ENCODE peak calls at places on chromosomes 2 and 18, in seven cellular contexts. One of them, this sample, is unnamed.

GRCh38 chr18:58891753-58892152 is 27.1 kb downstream of the ZNF532 start:
- DNase-seq in neural progenitor cell: no peak
- DNase-seq in CD8-positive, alpha-beta T cell: no peak
- DNase-seq in GM06990: no peak
- DNase-seq in AG04450: no peak
- DNase-seq in brain microvascular endothelial cell: no peak
- DNase-seq in K562: no peak
- DNase-seq in this sample: no peak

GRCh38 chr2:2574401-2575184 is 243.5 kb upstream of the MYT1L start:
- DNase-seq in neural progenitor cell: no peak
- DNase-seq in CD8-positive, alpha-beta T cell: no peak
- DNase-seq in GM06990: no peak
- DNase-seq in AG04450: no peak
- DNase-seq in brain microvascular endothelial cell: no peak
- DNase-seq in K562: no peak
- DNase-seq in this sample: no peak

GRCh38 chr2:172333626-172334330 is 93.6 kb upstream of the ITGA6 start:
- DNase-seq in neural progenitor cell: no peak
- DNase-seq in CD8-positive, alpha-beta T cell: no peak
- DNase-seq in GM06990: no peak
- DNase-seq in AG04450: no peak
- DNase-seq in brain microvascular endothelial cell: no peak
- DNase-seq in K562: no peak
- DNase-seq in this sample: no peak

GRCh38 chr18:76371804-76372203 is 123.2 kb downstream of the ZNF516 start:
- DNase-seq in neural progenitor cell: no peak
- DNase-seq in CD8-positive, alpha-beta T cell: no peak
- DNase-seq in GM06990: no peak
- DNase-seq in AG04450: no peak
- DNase-seq in brain microvascular endothelial cell: no peak
- DNase-seq in K562: no peak
- DNase-seq in this sample: no peak

GRCh38 chr2:226791487-226792081 is 8.0 kb downstream of the IRS1 start:
- DNase-seq in neural progenitor cell: peak
- DNase-seq in CD8-positive, alpha-beta T cell: peak
- DNase-seq in GM06990: peak
- DNase-seq in AG04450: no peak
- DNase-seq in brain microvascular endothelial cell: peak
- DNase-seq in K562: peak
- DNase-seq in this sample: peak

GRCh38 chr2:217402622-217403383 is 542.9 kb upstream of the TNP1 start:
- DNase-seq in neural progenitor cell: no peak
- DNase-seq in CD8-positive, alpha-beta T cell: no peak
- DNase-seq in GM06990: no peak
- DNase-seq in AG04450: no peak
- DNase-seq in brain microvascular endothelial cell: no peak
- DNase-seq in K562: peak
- DNase-seq in this sample: peak

GRCh38 chr2:64837925-64838641 is 151.1 kb upstream of the SLC1A4 start:
- DNase-seq in neural progenitor cell: no peak
- DNase-seq in CD8-positive, alpha-beta T cell: no peak
- DNase-seq in GM06990: no peak
- DNase-seq in AG04450: no peak
- DNase-seq in brain microvascular endothelial cell: no peak
- DNase-seq in K562: no peak
- DNase-seq in this sample: no peak

GRCh38 chr2:240921319-240922233 is 15.4 kb downstream of the CROCC2 start:
- DNase-seq in neural progenitor cell: no peak
- DNase-seq in CD8-positive, alpha-beta T cell: no peak
- DNase-seq in GM06990: no peak
- DNase-seq in AG04450: peak
- DNase-seq in brain microvascular endothelial cell: peak
- DNase-seq in K562: no peak
- DNase-seq in this sample: peak

GRCh38 chr18:74430231-74430630 is 26.9 kb downstream of the DIPK1C start:
- DNase-seq in neural progenitor cell: no peak
- DNase-seq in CD8-positive, alpha-beta T cell: no peak
- DNase-seq in GM06990: no peak
- DNase-seq in AG04450: no peak
- DNase-seq in brain microvascular endothelial cell: no peak
- DNase-seq in K562: no peak
- DNase-seq in this sample: no peak

GRCh38 chr2:189657867-189658266 is 3.4 kb upstream of the ASNSD1 start:
- DNase-seq in neural progenitor cell: no peak
- DNase-seq in CD8-positive, alpha-beta T cell: no peak
- DNase-seq in GM06990: peak
- DNase-seq in AG04450: no peak
- DNase-seq in brain microvascular endothelial cell: peak
- DNase-seq in K562: peak
- DNase-seq in this sample: peak

GRCh38 chr2:198004921-198005829 is 200.8 kb downstream of the PLCL1 start:
- DNase-seq in neural progenitor cell: no peak
- DNase-seq in CD8-positive, alpha-beta T cell: no peak
- DNase-seq in GM06990: peak
- DNase-seq in AG04450: no peak
- DNase-seq in brain microvascular endothelial cell: no peak
- DNase-seq in K562: no peak
- DNase-seq in this sample: no peak

DNA sequence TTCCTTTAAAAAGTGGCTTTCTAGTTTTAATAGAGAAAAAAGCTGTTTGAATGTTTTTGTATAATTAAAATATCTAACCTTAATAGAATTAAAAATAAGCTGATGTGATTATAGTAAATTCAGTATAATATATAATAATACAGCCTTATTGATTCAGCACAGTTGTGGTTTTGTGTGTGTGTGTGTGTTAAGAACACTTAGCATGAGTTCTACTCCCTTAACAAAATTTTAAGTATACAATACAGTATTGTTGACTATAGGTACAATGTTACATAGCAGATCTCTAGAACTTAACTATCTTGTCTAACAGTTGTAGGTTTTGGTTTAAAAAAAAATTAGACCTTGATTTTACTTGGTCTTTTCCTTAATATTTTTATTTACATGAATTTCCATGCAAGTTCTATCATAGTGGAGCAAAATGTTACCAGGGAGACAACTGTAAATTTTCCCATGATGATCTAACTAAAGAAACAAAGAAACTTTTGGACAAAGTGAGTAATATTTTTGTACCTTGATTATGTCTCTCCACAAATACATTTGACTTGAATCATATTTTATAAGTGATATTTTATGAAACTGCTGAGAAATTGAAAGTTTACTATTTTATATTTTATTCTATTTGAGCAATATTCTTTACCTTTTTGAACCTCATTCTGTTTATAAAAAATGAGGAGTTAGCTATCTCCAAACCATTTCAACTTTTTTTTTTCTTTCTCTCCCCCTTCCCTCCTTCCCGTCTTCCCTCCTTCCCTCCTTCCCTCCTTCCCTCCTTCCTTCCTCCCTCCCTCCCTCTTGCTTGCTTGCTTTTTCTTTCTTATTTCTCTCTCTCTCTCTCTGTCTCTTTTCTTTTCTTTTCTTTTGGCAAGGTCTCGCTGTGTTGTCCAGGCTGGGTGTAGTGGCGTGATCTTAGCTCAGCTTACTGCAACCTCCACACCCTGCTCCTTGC is 46.3 kb downstream of the ZC3H6 start:
- DNase-seq in neural progenitor cell: no peak
- DNase-seq in CD8-positive, alpha-beta T cell: no peak
- DNase-seq in GM06990: no peak
- DNase-seq in AG04450: no peak
- DNase-seq in brain microvascular endothelial cell: no peak
- DNase-seq in K562: no peak
- DNase-seq in this sample: peak
- H3K4me3 ChIP-seq in neural progenitor cell: no peak
- H3K4me3 ChIP-seq in CD8-positive, alpha-beta T cell: no peak
- H3K4me3 ChIP-seq in GM06990: no peak
- H3K4me3 ChIP-seq in AG04450: no peak
- H3K4me3 ChIP-seq in brain microvascular endothelial cell: no peak
- H3K4me3 ChIP-seq in K562: no peak
- H3K4me3 ChIP-seq in this sample: no peak

GRCh38 chr2:71336802-71337201 is 5.2 kb downstream of the ZNF638 start:
- DNase-seq in neural progenitor cell: no peak
- DNase-seq in CD8-positive, alpha-beta T cell: no peak
- DNase-seq in GM06990: no peak
- DNase-seq in AG04450: no peak
- DNase-seq in brain microvascular endothelial cell: no peak
- DNase-seq in K562: no peak
- DNase-seq in this sample: peak
- H3K4me3 ChIP-seq in neural progenitor cell: no peak
- H3K4me3 ChIP-seq in CD8-positive, alpha-beta T cell: no peak
- H3K4me3 ChIP-seq in GM06990: no peak
- H3K4me3 ChIP-seq in AG04450: no peak
- H3K4me3 ChIP-seq in brain microvascular endothelial cell: no peak
- H3K4me3 ChIP-seq in K562: no peak
- H3K4me3 ChIP-seq in this sample: peak

GRCh38 chr18:8704361-8705279 is 736 bp upstream of the MTCL1 start:
- DNase-seq in neural progenitor cell: peak
- DNase-seq in CD8-positive, alpha-beta T cell: peak
- DNase-seq in GM06990: peak
- DNase-seq in AG04450: peak
- DNase-seq in brain microvascular endothelial cell: peak
- DNase-seq in K562: peak
- DNase-seq in this sample: peak
- H3K4me3 ChIP-seq in neural progenitor cell: peak
- H3K4me3 ChIP-seq in CD8-positive, alpha-beta T cell: peak
- H3K4me3 ChIP-seq in GM06990: peak
- H3K4me3 ChIP-seq in AG04450: peak
- H3K4me3 ChIP-seq in brain microvascular endothelial cell: peak
- H3K4me3 ChIP-seq in K562: peak
- H3K4me3 ChIP-seq in this sample: peak

GRCh38 chr2:203886579-203887230 is 19.1 kb downstream of the CTLA4 start:
- DNase-seq in neural progenitor cell: no peak
- DNase-seq in CD8-positive, alpha-beta T cell: no peak
- DNase-seq in GM06990: no peak
- DNase-seq in AG04450: no peak
- DNase-seq in brain microvascular endothelial cell: no peak
- DNase-seq in K562: no peak
- DNase-seq in this sample: no peak
- H3K4me3 ChIP-seq in neural progenitor cell: no peak
- H3K4me3 ChIP-seq in CD8-positive, alpha-beta T cell: no peak
- H3K4me3 ChIP-seq in GM06990: no peak
- H3K4me3 ChIP-seq in AG04450: no peak
- H3K4me3 ChIP-seq in brain microvascular endothelial cell: no peak
- H3K4me3 ChIP-seq in K562: no peak
- H3K4me3 ChIP-seq in this sample: no peak

DNA sequence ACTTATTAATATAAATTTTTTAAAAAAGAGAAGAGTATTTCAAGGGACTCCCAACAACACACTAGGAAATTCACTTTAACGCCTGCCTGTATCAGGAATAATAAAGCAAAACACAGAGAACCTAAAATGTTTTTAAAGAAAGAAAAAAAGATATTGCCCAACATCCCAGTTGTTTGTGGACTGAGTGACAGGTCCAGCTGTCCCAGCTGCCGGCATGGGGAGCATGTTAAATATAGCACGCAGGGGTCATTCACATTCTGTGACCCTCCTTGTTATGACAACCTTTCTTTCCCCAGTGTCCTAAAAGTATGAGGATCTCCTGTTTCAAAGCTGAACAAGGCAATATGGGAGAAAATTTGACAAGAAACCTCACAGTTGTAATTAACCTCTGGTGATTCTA is 4.4 kb downstream of the KLHL41 start:
- DNase-seq in neural progenitor cell: no peak
- DNase-seq in CD8-positive, alpha-beta T cell: no peak
- DNase-seq in GM06990: no peak
- DNase-seq in AG04450: no peak
- DNase-seq in brain microvascular endothelial cell: no peak
- DNase-seq in K562: no peak
- DNase-seq in this sample: no peak
- H3K4me3 ChIP-seq in neural progenitor cell: no peak
- H3K4me3 ChIP-seq in CD8-positive, alpha-beta T cell: no peak
- H3K4me3 ChIP-seq in GM06990: no peak
- H3K4me3 ChIP-seq in AG04450: no peak
- H3K4me3 ChIP-seq in brain microvascular endothelial cell: no peak
- H3K4me3 ChIP-seq in K562: no peak
- H3K4me3 ChIP-seq in this sample: no peak

GRCh38 chr18:7269903-7270302 is 39.0 kb downstream of the LRRC30 start:
- DNase-seq in neural progenitor cell: no peak
- DNase-seq in CD8-positive, alpha-beta T cell: no peak
- DNase-seq in GM06990: no peak
- DNase-seq in AG04450: no peak
- DNase-seq in brain microvascular endothelial cell: no peak
- DNase-seq in K562: no peak
- DNase-seq in this sample: no peak

GRCh38 chr18:7273301-7273911 is 42.5 kb downstream of the LRRC30 start:
- DNase-seq in neural progenitor cell: peak
- DNase-seq in CD8-positive, alpha-beta T cell: no peak
- DNase-seq in GM06990: no peak
- DNase-seq in AG04450: no peak
- DNase-seq in brain microvascular endothelial cell: peak
- DNase-seq in K562: no peak
- DNase-seq in this sample: peak

DNA sequence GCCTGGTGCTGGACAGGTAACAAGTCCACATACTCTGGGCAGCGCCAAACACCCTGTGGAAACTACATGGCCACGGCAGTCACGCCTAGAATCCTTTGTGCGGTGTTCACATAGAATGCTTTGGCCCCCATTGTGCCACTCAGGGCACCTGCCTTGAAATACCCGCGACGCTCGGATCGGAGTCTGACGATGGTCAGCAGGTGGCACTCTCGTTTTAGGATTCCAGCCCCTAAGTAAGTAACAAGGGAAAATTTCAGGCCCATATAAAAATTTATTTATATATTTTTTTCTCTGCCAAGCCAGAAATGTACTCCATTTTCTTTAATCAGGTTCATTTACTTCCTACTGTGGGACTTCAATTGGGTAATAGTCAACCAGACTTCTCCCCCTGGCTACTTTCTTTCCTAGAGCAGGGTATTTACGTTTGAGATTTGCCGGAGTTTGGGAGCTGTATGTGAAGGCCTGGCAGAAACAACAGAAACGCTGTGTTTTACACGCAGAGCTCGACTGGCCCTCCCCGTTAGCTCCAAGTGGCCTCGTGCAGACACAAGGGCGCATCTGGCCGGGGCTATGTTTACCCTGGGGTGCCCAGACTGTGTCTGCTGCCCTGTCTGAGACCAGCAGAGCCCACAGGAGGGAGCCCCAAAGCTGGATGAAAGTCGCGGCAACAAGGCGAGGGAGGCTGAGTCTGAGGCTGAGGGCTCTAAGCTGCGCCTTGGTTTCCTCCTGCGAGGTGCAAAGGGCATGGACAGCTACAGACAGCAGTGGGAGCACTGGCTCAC is 41.6 kb downstream of the LRRC30 start:
- DNase-seq in neural progenitor cell: peak
- DNase-seq in CD8-positive, alpha-beta T cell: no peak
- DNase-seq in GM06990: no peak
- DNase-seq in AG04450: peak
- DNase-seq in brain microvascular endothelial cell: peak
- DNase-seq in K562: peak
- DNase-seq in this sample: peak
- H3K4me3 ChIP-seq in neural progenitor cell: no peak
- H3K4me3 ChIP-seq in CD8-positive, alpha-beta T cell: no peak
- H3K4me3 ChIP-seq in GM06990: no peak
- H3K4me3 ChIP-seq in AG04450: no peak
- H3K4me3 ChIP-seq in brain microvascular endothelial cell: peak
- H3K4me3 ChIP-seq in K562: no peak
- H3K4me3 ChIP-seq in this sample: no peak